ENCODE peak calls at places on chromosomes 11 and 22, in five cellular contexts. Q is stimulated activated CD4-positive, alpha-beta T cell treated with anti-CD3 and anti-CD28 coated beads, Interleukin-1b, Interleukin-23, amount 100 ng/mL, for 24 hours; M is stimulated activated naive CD4-positive, alpha-beta T cell treated with Interleukin-2 at 50 U/mL for 16 hours; C is HEK293T; X is fibroblast of the conjunctiva. G is an unnamed sample.

GRCh38 chr11:36492724-36493304 is 17.3 kb downstream of the TRAF6 start:
- DNase-seq in X (peak), Q (no peak), M (no peak), C (peak), G (no peak)

GRCh38 chr22:19795617-19796008 is 35.0 kb downstream of the TBX1 start:
- DNase-seq in M (no peak), C (no peak), Q (no peak), X (no peak), G (no peak)

GRCh38 chr22:50525991-50526848 is 822 bp upstream of the SCO2 start:
- DNase-seq in C (peak), X (peak), Q (peak), M (peak), G (no peak)

GRCh38 chr11:103995896-103996295 is 40.5 kb upstream of the DDI1 start:
- DNase-seq in X (no peak), C (no peak), Q (no peak), M (no peak), G (no peak)

GRCh38 chr22:27724181-27724580 is 77.4 kb downstream of the MN1 start:
- DNase-seq in C (no peak), Q (no peak), M (no peak), X (no peak), G (no peak)

GRCh38 chr22:17672417-17672991 is 33.9 kb downstream of the BCL2L13 start:
- DNase-seq in Q (no peak), M (peak), X (no peak), C (no peak), G (no peak)

GRCh38 chr11:132822294-132822693 is 710.0 kb downstream of the OPCML start:
- DNase-seq in C (no peak), M (no peak), X (no peak), Q (no peak), G (no peak)

GRCh38 chr11:69697489-69697843 is 6.4 kb downstream of the FGF19 start:
- DNase-seq in X (no peak), Q (no peak), C (no peak), M (no peak), G (no peak)

G was measured in thoracic aorta.